ENCODE peak calls at places on chromosomes 12 and 14, in seven cellular contexts. One of them, this sample, is unnamed.
A peak's percentile ranks its signal among the peaks of the same experiment; 100 is the strongest.

GRCh38 chr12:68765696-68766095 is 19.7 kb downstream of the SLC35E3 start:
- DNase-seq in H1: no peak
- DNase-seq in CD8-positive, alpha-beta T cell: no peak
- DNase-seq in SJCRH30: no peak
- DNase-seq in ovary: no peak
- DNase-seq in PC-3: no peak
- DNase-seq in A673: no peak
- DNase-seq in this sample: no peak

GRCh38 chr12:62021808-62022207 is 238.4 kb upstream of the USP15 start:
- DNase-seq in PC-3: no peak
- DNase-seq in H1: no peak
- DNase-seq in SJCRH30: no peak
- DNase-seq in CD8-positive, alpha-beta T cell: no peak
- DNase-seq in ovary: no peak
- DNase-seq in A673: no peak
- DNase-seq in this sample: no peak

GRCh38 chr12:31828057-31828456 is 99.2 kb upstream of the AMN1 start:
- DNase-seq in A673: no peak
- DNase-seq in PC-3: no peak
- DNase-seq in H1: no peak
- DNase-seq in SJCRH30: no peak
- DNase-seq in ovary: no peak
- DNase-seq in CD8-positive, alpha-beta T cell: no peak
- DNase-seq in this sample: no peak

GRCh38 chr12:113231275-113232231 is 10.3 kb downstream of the TPCN1 start:
- DNase-seq in CD8-positive, alpha-beta T cell: no peak
- DNase-seq in SJCRH30: no peak
- DNase-seq in H1: no peak
- DNase-seq in PC-3: no peak
- DNase-seq in ovary: no peak
- DNase-seq in A673: peak; percentile 42
- DNase-seq in this sample: no peak

GRCh38 chr12:15633201-15633600 is 156.0 kb downstream of the EPS8 start:
- DNase-seq in A673: no peak
- DNase-seq in ovary: no peak
- DNase-seq in H1: no peak
- DNase-seq in PC-3: no peak
- DNase-seq in CD8-positive, alpha-beta T cell: no peak
- DNase-seq in SJCRH30: no peak
- DNase-seq in this sample: no peak

GRCh38 chr14:36524874-36525745 is 5.1 kb upstream of the NKX2-1 start:
- DNase-seq in ovary: no peak
- DNase-seq in H1: peak; percentile 82
- DNase-seq in CD8-positive, alpha-beta T cell: no peak
- DNase-seq in A673: peak; percentile 74
- DNase-seq in PC-3: peak; percentile 62
- DNase-seq in SJCRH30: no peak
- DNase-seq in this sample: no peak

GRCh38 chr14:76761849-76762616 is 765 bp downstream of the VASH1 start:
- DNase-seq in PC-3: no peak
- DNase-seq in CD8-positive, alpha-beta T cell: no peak
- DNase-seq in H1: no peak
- DNase-seq in SJCRH30: peak; percentile 21
- DNase-seq in A673: no peak
- DNase-seq in ovary: no peak
- DNase-seq in this sample: no peak

GRCh38 chr12:94954029-94954685 is 49.3 kb downstream of the NDUFA12 start:
- DNase-seq in A673: peak; percentile 14
- DNase-seq in SJCRH30: peak; percentile 61
- DNase-seq in CD8-positive, alpha-beta T cell: no peak
- DNase-seq in ovary: no peak
- DNase-seq in PC-3: peak; percentile 90
- DNase-seq in H1: no peak
- DNase-seq in this sample: peak; percentile 97

GRCh38 chr12:79370021-79370420 is 320.7 kb downstream of the PAWR start:
- DNase-seq in SJCRH30: no peak
- DNase-seq in H1: no peak
- DNase-seq in A673: peak; percentile 56
- DNase-seq in ovary: no peak
- DNase-seq in CD8-positive, alpha-beta T cell: no peak
- DNase-seq in PC-3: no peak
- DNase-seq in this sample: no peak

GRCh38 chr12:69555461-69555860 is 29.8 kb upstream of the CCT2 start:
- DNase-seq in PC-3: peak; percentile 87
- DNase-seq in A673: peak; percentile 17
- DNase-seq in SJCRH30: no peak
- DNase-seq in ovary: no peak
- DNase-seq in H1: no peak
- DNase-seq in CD8-positive, alpha-beta T cell: no peak
- DNase-seq in this sample: no peak

GRCh38 chr14:95460647-95461478 is 55.6 kb downstream of the SYNE3 start:
- DNase-seq in A673: peak; percentile 70
- DNase-seq in ovary: peak; percentile 60
- DNase-seq in SJCRH30: no peak
- DNase-seq in H1: no peak
- DNase-seq in CD8-positive, alpha-beta T cell: no peak
- DNase-seq in PC-3: peak; percentile 45
- DNase-seq in this sample: peak; percentile 58

GRCh38 chr14:57085801-57086200 is 182.9 kb downstream of the EXOC5 start:
- DNase-seq in A673: no peak
- DNase-seq in H1: no peak
- DNase-seq in SJCRH30: peak; percentile 4
- DNase-seq in PC-3: no peak
- DNase-seq in ovary: no peak
- DNase-seq in CD8-positive, alpha-beta T cell: no peak
- DNase-seq in this sample: no peak

GRCh38 chr12:2783936-2784600 is 10.7 kb upstream of the FKBP4 start:
- DNase-seq in H1: no peak
- DNase-seq in CD8-positive, alpha-beta T cell: no peak
- DNase-seq in A673: peak; percentile 69
- DNase-seq in SJCRH30: peak; percentile 79
- DNase-seq in ovary: peak; percentile 74
- DNase-seq in PC-3: peak; percentile 59
- DNase-seq in this sample: peak; percentile 51

GRCh38 chr14:90981658-90982057 is 78.8 kb downstream of the RPS6KA5 start:
- DNase-seq in CD8-positive, alpha-beta T cell: no peak
- DNase-seq in H1: no peak
- DNase-seq in SJCRH30: no peak
- DNase-seq in A673: no peak
- DNase-seq in ovary: no peak
- DNase-seq in PC-3: no peak
- DNase-seq in this sample: no peak

GRCh38 chr12:33427071-33427470 is 12.5 kb downstream of the SYT10 start:
- DNase-seq in CD8-positive, alpha-beta T cell: no peak
- DNase-seq in ovary: no peak
- DNase-seq in A673: peak; percentile 21
- DNase-seq in PC-3: peak; percentile 45
- DNase-seq in SJCRH30: peak; percentile 49
- DNase-seq in H1: no peak
- DNase-seq in this sample: peak; percentile 55

GRCh38 chr12:2550470-2551090 is 244.2 kb upstream of the FKBP4 start:
- DNase-seq in CD8-positive, alpha-beta T cell: no peak
- DNase-seq in A673: no peak
- DNase-seq in H1: no peak
- DNase-seq in PC-3: peak; percentile 38
- DNase-seq in ovary: no peak
- DNase-seq in SJCRH30: no peak
- DNase-seq in this sample: peak; percentile 9

GRCh38 chr12:75809745-75810144 is 221.8 kb downstream of the PHLDA1 start:
- DNase-seq in CD8-positive, alpha-beta T cell: no peak
- DNase-seq in ovary: no peak
- DNase-seq in PC-3: no peak
- DNase-seq in SJCRH30: no peak
- DNase-seq in H1: no peak
- DNase-seq in A673: no peak
- DNase-seq in this sample: no peak

GRCh38 chr12:20985399-20985798 is 145.6 kb upstream of the SLCO1B1 start:
- DNase-seq in ovary: no peak
- DNase-seq in H1: no peak
- DNase-seq in A673: no peak
- DNase-seq in SJCRH30: no peak
- DNase-seq in CD8-positive, alpha-beta T cell: no peak
- DNase-seq in PC-3: no peak
- DNase-seq in this sample: no peak

GRCh38 chr14:101973356-101973755 is 9.0 kb downstream of the DYNC1H1 start:
- DNase-seq in A673: no peak
- DNase-seq in H1: no peak
- DNase-seq in ovary: no peak
- DNase-seq in PC-3: peak; percentile 37
- DNase-seq in SJCRH30: no peak
- DNase-seq in CD8-positive, alpha-beta T cell: no peak
- DNase-seq in this sample: no peak

DNA sequence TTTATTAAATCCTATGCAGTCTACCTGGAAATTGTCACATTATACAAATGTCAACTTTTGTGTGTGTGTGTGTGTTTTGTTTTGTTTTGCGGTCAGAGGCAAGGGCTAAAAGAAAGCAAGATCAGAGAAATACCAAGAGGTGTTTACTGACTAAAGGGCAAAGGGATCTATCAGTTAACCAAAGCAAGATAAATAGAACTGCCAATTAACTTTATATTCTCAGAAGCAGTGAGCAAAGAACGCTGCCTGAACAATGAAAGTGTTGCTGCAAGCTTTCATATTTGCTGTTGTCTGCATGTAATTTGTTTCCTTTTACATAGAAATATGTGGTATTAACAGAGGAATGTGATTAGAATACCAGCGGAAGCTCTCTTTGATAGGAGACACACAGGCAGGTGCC is 30.9 kb downstream of the CCDC60 start:
- DNase-seq in ovary: no peak
- DNase-seq in H1: no peak
- DNase-seq in CD8-positive, alpha-beta T cell: no peak
- DNase-seq in A673: no peak
- DNase-seq in SJCRH30: no peak
- DNase-seq in PC-3: no peak
- DNase-seq in this sample: no peak
- H3K4me1 ChIP-seq in ovary: no peaks in the 10 kb centered on the region
- H3K4me1 ChIP-seq in H1: peaks cover 9% of the 10 kb centered on the region
- H3K4me1 ChIP-seq in CD8-positive, alpha-beta T cell: no peaks in the 10 kb centered on the region
- H3K4me1 ChIP-seq in A673: peaks cover 13% of the 10 kb centered on the region
- H3K4me1 ChIP-seq in SJCRH30: no peaks in the 10 kb centered on the region
- H3K4me1 ChIP-seq in PC-3: no peaks in the 10 kb centered on the region
- H3K4me1 ChIP-seq in this sample: no peaks in the 10 kb centered on the region

GRCh38 chr12:47218191-47218654 is 138.5 kb upstream of the AMIGO2 start:
- DNase-seq in SJCRH30: no peak
- DNase-seq in CD8-positive, alpha-beta T cell: no peak
- DNase-seq in PC-3: no peak
- DNase-seq in ovary: no peak
- DNase-seq in H1: no peak
- DNase-seq in A673: no peak
- DNase-seq in this sample: no peak

GRCh38 chr12:47216150-47216677 is 136.5 kb upstream of the AMIGO2 start:
- DNase-seq in ovary: no peak
- DNase-seq in CD8-positive, alpha-beta T cell: peak; percentile 28
- DNase-seq in A673: no peak
- DNase-seq in H1: no peak
- DNase-seq in SJCRH30: no peak
- DNase-seq in PC-3: no peak
- DNase-seq in this sample: peak; percentile 58

GRCh38 chr12:47221256-47222023 is 141.7 kb upstream of the AMIGO2 start:
- DNase-seq in A673: no peak
- DNase-seq in ovary: no peak
- DNase-seq in H1: no peak
- DNase-seq in SJCRH30: no peak
- DNase-seq in CD8-positive, alpha-beta T cell: no peak
- DNase-seq in PC-3: peak; percentile 75
- DNase-seq in this sample: peak; percentile 50

GRCh38 chr12:47222592-47222959 is 142.8 kb upstream of the AMIGO2 start:
- DNase-seq in H1: peak; percentile 19
- DNase-seq in ovary: no peak
- DNase-seq in A673: no peak
- DNase-seq in CD8-positive, alpha-beta T cell: no peak
- DNase-seq in SJCRH30: no peak
- DNase-seq in PC-3: no peak
- DNase-seq in this sample: no peak

GRCh38 chr12:47219243-47219642 is 139.5 kb upstream of the AMIGO2 start:
- DNase-seq in PC-3: peak; percentile 90
- DNase-seq in SJCRH30: no peak
- DNase-seq in ovary: no peak
- DNase-seq in H1: no peak
- DNase-seq in CD8-positive, alpha-beta T cell: no peak
- DNase-seq in A673: no peak
- DNase-seq in this sample: no peak
- H3K27ac ChIP-seq in PC-3: peak overlapping the region; percentile 92
- H3K27ac ChIP-seq in SJCRH30: no peak overlapping the region
- H3K27ac ChIP-seq in ovary: no peak overlapping the region
- H3K27ac ChIP-seq in H1: no peak overlapping the region
- H3K27ac ChIP-seq in CD8-positive, alpha-beta T cell: peak overlapping the region; percentile 81
- H3K27ac ChIP-seq in A673: no peak overlapping the region
- H3K27ac ChIP-seq in this sample: no peak overlapping the region

DNA sequence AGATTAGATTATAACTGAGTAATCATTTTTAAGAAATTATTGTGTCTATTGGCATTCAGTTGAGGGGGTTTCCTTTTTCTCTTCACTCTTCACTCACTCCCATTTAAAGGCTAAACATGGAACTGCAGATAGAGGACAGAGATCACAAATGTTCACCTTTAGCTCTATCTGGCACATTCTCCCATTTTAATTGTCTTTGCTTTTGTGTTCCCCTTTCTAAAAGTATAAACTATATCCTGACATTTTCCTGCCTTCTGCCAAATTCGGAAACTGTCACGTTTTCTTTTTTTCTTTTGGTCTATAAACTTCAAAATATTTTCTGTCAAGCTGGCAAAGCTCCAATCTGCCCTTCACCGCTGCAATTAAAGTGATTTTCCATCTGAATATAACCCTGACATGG is 219.8 kb upstream of the CDKN3 start:
- DNase-seq in A673: no peak
- DNase-seq in PC-3: no peak
- DNase-seq in ovary: no peak
- DNase-seq in SJCRH30: no peak
- DNase-seq in CD8-positive, alpha-beta T cell: no peak
- DNase-seq in H1: no peak
- DNase-seq in this sample: no peak
- H3K27me3 ChIP-seq in A673: peaks cover 52% of the 10 kb centered on the region
- H3K27me3 ChIP-seq in PC-3: no peaks in the 10 kb centered on the region
- H3K27me3 ChIP-seq in ovary: no peaks in the 10 kb centered on the region
- H3K27me3 ChIP-seq in SJCRH30: no peaks in the 10 kb centered on the region
- H3K27me3 ChIP-seq in CD8-positive, alpha-beta T cell: peaks cover 4% of the 10 kb centered on the region
- H3K27me3 ChIP-seq in H1: no peaks in the 10 kb centered on the region
- H3K27me3 ChIP-seq in this sample: no peaks in the 10 kb centered on the region

DNA sequence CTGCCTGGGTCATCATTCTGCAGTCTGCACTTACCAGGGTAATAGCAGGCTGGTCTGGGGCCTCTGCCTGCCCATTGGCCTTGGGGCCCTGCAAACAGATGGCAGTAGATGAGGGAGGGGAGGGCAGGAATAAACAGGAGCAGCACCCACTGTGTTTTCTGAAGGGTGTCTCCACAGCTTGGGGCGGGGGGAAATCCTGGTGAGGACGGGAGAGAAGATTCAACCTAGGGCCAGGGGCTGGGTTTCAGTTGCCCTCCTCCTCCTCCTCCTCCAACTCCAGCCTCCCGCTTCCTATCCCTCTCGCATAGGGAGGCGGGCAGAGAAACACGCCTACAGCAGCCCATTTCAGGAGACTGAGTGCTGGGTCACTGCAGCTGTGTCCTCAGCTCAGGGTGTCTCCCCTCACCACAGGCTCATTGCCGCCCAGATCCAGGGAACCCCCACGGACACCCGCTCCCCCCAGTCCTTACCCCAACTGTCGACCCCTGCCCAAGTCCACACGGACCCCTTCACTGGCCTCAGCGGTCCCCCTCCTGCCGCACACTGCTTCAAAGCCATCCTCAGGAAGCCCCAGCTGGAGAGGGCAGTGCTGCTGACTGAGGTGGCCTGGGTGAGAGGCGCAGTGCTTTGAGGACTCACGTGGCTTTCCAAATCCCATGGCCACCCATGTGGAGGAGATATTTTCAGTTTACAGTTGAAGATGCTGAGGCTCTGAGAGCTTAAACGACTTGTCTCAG is 9.1 kb upstream of the KRT80 start:
- DNase-seq in CD8-positive, alpha-beta T cell: no peak
- DNase-seq in PC-3: no peak
- DNase-seq in A673: no peak
- DNase-seq in H1: no peak
- DNase-seq in SJCRH30: peak; percentile 81
- DNase-seq in ovary: no peak
- DNase-seq in this sample: no peak
- H3K4me1 ChIP-seq in CD8-positive, alpha-beta T cell: no peaks in the 10 kb centered on the region
- H3K4me1 ChIP-seq in PC-3: peaks cover 48% of the 10 kb centered on the region
- H3K4me1 ChIP-seq in A673: peaks cover 20% of the 10 kb centered on the region
- H3K4me1 ChIP-seq in H1: peaks cover 22% of the 10 kb centered on the region
- H3K4me1 ChIP-seq in SJCRH30: peaks cover 65% of the 10 kb centered on the region
- H3K4me1 ChIP-seq in ovary: peaks cover 1% of the 10 kb centered on the region
- H3K4me1 ChIP-seq in this sample: no peaks in the 10 kb centered on the region

This sample was measured in small intestine.